ENCODE peak calls at places on chromosomes 1 and 21, in seven cellular contexts. H is uterus, I is tibial artery, C is lower lobe of right lung, Q is small intestine, D is prostate gland, X is Panc1. O is an unnamed sample. For H3K36me3, the result is how much of the 10 kb centered on the place peaks cover.

GRCh38 chr1:235511470-235512240 is 7.4 kb upstream of the B3GALNT2 start:
- DNase-seq in H (no peak), I (no peak), C (no peak), Q (no peak), D (no peak), X (no peak), O (no peak)

GRCh38 chr1:223737342-223737741 is 25.0 kb downstream of the CAPN2 start:
- DNase-seq in H (no peak), I (no peak), C (no peak), Q (no peak), D (no peak), X (no peak), O (no peak)

GRCh38 chr21:46159390-46159789 is 4.0 kb upstream of the FTCD start:
- DNase-seq in H (no peak), I (no peak), C (no peak), Q (no peak), D (no peak), X (no peak), O (no peak)

GRCh38 chr1:48931571-48932251 is 155.0 kb upstream of the BEND5 start:
- DNase-seq in H (no peak), I (peak), C (no peak), Q (peak), D (peak), X (no peak), O (no peak)

GRCh38 chr1:52552236-52552504 is 722 bp downstream of the TUT4 start:
- DNase-seq in H (peak), I (peak), C (peak), Q (peak), D (peak), X (no peak), O (no peak)

GRCh38 chr1:209319549-209319948 is 264.0 kb upstream of the CAMK1G start:
- DNase-seq in H (no peak), I (no peak), C (no peak), Q (no peak), D (no peak), X (no peak), O (no peak)

GRCh38 chr1:208033236-208033635 is 122.3 kb upstream of the CD34 start:
- DNase-seq in H (no peak), I (no peak), C (no peak), Q (no peak), D (no peak), X (no peak), O (no peak)

GRCh38 chr1:64041366-64042131 is 161.9 kb upstream of the UBE2U start:
- DNase-seq in H (no peak), I (no peak), C (no peak), Q (peak), D (no peak), X (no peak), O (no peak)

GRCh38 chr1:28887835-28888682 is 26.3 kb upstream of the EPB41 start:
- DNase-seq in H (peak), I (no peak), C (peak), Q (peak), D (no peak), X (no peak), O (peak)

DNA sequence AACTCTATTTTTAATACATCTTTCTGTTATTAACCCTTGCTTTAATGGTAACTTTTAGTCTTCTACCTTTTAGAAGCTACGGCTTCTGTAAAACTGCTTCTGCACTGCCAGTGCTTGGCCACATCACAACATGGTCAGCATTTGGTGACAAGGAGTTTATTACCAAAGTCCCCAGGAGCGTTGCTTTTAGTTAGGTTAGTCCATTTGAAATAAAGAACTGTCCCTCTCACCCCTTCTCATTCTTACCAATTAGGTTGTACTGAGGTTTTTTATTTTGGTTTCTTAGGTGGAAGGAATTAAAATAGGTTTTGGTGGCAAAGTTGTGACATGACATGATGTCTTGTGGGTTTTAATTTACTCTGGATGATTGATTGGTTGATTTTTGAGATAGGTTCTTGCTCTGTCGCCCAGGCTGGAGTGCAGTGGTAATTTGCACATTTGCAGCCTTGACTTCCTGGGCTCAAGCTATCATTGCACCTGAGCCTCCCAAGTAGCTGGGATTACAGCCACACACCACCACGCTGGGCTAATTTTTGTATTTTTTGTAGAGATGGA is 39.2 kb downstream of the SPEN start:
- DNase-seq in H (no peak), I (no peak), C (no peak), Q (no peak), D (no peak), X (no peak), O (no peak)
- H3K4me3 ChIP-seq in H (peak), I (peak), C (peak), Q (peak), D (peak), X (peak), O (peak)

DNA sequence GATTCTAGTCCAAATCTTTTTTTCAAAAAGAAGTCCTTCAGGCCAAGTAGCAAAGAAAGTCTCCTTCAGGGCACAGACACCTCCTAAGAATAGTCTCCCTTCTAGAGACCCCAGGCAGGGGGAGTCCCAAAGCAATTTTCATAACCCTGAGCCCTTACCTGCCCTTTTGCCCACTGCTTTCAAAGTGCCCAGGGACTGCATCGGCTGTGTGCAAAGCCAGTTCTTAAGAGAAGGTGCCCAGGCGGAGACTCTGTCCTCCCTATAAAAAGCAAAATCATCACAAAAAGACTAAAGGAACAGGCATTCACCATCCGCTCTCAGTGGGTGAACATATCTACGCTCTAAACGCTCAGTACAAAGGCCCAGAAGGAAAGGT is 32.2 kb downstream of the ELK4 start:
- DNase-seq in H (no peak), I (no peak), C (no peak), Q (no peak), D (no peak), X (no peak), O (no peak)
- H3K27ac ChIP-seq in H (peak), I (peak), C (peak), Q (no peak), D (peak), X (no peak), O (peak)

GRCh38 chr1:164759144-164759920 is 200.3 kb downstream of the PBX1 start:
- DNase-seq in H (no peak), I (no peak), C (no peak), Q (no peak), D (no peak), X (no peak), O (no peak)
- H3K36me3 ChIP-seq in H (under half), I (under half), C (under half), Q (under half), D (under half), X (under half), O (under half)

GRCh38 chr1:234468580-234468979 is 10.4 kb downstream of the TARBP1 start:
- DNase-seq in H (no peak), I (no peak), C (no peak), Q (no peak), D (no peak), X (no peak), O (no peak)

GRCh38 chr1:234467821-234468220 is 11.2 kb downstream of the TARBP1 start:
- DNase-seq in H (no peak), I (no peak), C (no peak), Q (no peak), D (no peak), X (no peak), O (no peak)

GRCh38 chr1:234463749-234464148 is 15.2 kb downstream of the TARBP1 start:
- DNase-seq in H (no peak), I (no peak), C (no peak), Q (no peak), D (no peak), X (no peak), O (no peak)

DNA sequence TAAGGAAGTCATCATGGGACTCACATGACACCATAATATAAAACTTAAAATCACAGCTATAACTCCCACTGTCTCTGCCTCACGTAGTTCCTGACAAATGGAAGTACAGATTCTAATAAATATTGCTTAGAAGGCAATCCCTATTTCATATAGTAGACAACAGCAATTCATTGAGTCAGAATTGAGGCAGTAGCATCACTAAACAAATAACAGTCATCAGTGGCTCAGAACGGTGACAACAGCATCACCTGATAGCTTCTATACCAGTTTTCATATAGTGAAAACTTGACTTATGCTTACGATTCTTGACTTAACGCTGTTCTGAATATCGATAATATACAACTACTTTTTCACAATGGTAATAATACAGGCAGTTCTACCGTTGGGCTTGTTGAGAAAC is 12.0 kb downstream of the TARBP1 start:
- DNase-seq in H (no peak), I (no peak), C (no peak), Q (no peak), D (no peak), X (no peak), O (no peak)
- H3K4me3 ChIP-seq in H (no peak), I (no peak), C (no peak), Q (no peak), D (no peak), X (no peak), O (no peak)

DNA sequence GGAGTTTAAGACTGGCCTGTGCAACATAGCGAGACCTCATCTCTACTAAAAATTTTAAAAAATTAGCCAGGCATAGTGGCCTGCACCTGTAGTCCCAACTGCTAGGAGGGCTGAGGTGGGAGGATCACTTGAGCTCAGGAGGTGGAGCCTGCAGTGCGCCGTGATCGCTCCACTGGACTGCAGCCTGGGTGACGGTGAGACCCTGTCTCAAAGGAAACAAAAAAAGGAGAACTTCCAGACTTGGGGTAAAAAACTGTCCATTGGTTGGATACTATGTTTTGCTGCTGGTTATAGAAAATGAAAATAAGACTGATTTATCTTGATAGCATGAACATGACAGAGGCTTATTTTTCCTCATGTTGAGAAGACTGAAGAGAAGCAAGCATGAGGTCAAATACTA is 79.4 kb downstream of the WDR4 start:
- DNase-seq in H (no peak), I (no peak), C (no peak), Q (no peak), D (no peak), X (no peak), O (no peak)
- H3K27ac ChIP-seq in H (no peak), I (no peak), C (no peak), Q (no peak), D (no peak), X (no peak), O (no peak)